ENCODE peak calls at places on chromosomes 13 and 19, in five cellular contexts. P is heart right ventricle, B is spleen, K is MM.1S, A is GM23248. N is an unnamed sample.
A peak's percentile ranks its signal among the peaks of the same experiment; 100 is the strongest.

GRCh38 chr19:50882188-50882587 is 8.9 kb downstream of the KLK2 start:
- DNase-seq in A (no peak), B (no peak), K (no peak), P (no peak), N (no peak)

GRCh38 chr13:33186851-33187250 is 98.7 kb downstream of the STARD13 start:
- DNase-seq in A (peak; percentile 28), K (no peak), B (no peak), P (no peak), N (peak; percentile 78)

GRCh38 chr13:79225487-79226232 is 180.4 kb downstream of the RBM26 start:
- DNase-seq in K (no peak), B (no peak), P (no peak), A (peak; percentile 22), N (no peak)

GRCh38 chr19:31103228-31103627 is 246.0 kb downstream of the TSHZ3 start:
- DNase-seq in P (no peak), B (no peak), K (no peak), A (no peak), N (no peak)

GRCh38 chr13:105848494-105848893 is 687.0 kb downstream of the EFNB2 start:
- DNase-seq in P (no peak), A (no peak), K (no peak), B (no peak), N (no peak)

GRCh38 chr13:23856008-23856750 is 33.0 kb downstream of the MIPEP start:
- DNase-seq in P (no peak), B (no peak), A (no peak), K (peak; percentile 46), N (no peak)

GRCh38 chr13:52850396-52851152 is 2.1 kb upstream of the PCDH8 start:
- DNase-seq in P (peak; percentile 74), A (peak; percentile 80), K (peak; percentile 74), B (peak; percentile 84), N (peak; percentile 92)

GRCh38 chr19:38667552-38668205 is 20.2 kb downstream of the ACTN4 start:
- DNase-seq in K (no peak), B (peak; percentile 13), A (peak; percentile 88), P (no peak), N (no peak)

GRCh38 chr19:46579286-46579944 is 21.7 kb upstream of the CALM3 start:
- DNase-seq in B (no peak), P (no peak), A (peak; percentile 44), K (no peak), N (peak; percentile 48)

GRCh38 chr13:90232291-90232690 is 1115.2 kb upstream of the MIR17HG start:
- DNase-seq in P (no peak), K (no peak), B (no peak), A (no peak), N (no peak)

GRCh38 chr19:46573679-46574522 is 27.2 kb upstream of the CALM3 start:
- DNase-seq in A (no peak), P (no peak), K (no peak), B (no peak), N (no peak)

GRCh38 chr13:111973186-111974064 is 93.5 kb upstream of the SOX1 start:
- DNase-seq in P (no peak), B (no peak), A (no peak), K (no peak), N (no peak)

GRCh38 chr13:32746474-32746873 is 160.2 kb downstream of the PDS5B start:
- DNase-seq in K (no peak), P (no peak), A (no peak), B (no peak), N (no peak)

GRCh38 chr13:60974296-60974695 is 441.4 kb downstream of the PCDH20 start:
- DNase-seq in K (no peak), A (no peak), B (no peak), P (no peak), N (no peak)

GRCh38 chr13:99822820-99823219 is 148.7 kb downstream of the ZIC5 start:
- DNase-seq in B (no peak), P (no peak), A (no peak), K (no peak), N (no peak)

GRCh38 chr19:47707135-47707925 is 5.9 kb upstream of the EHD2 start:
- DNase-seq in B (peak; percentile 87), P (peak; percentile 68), K (peak; percentile 74), A (peak; percentile 86), N (peak; percentile 80)

GRCh38 chr13:102495663-102496062 is 93.8 kb upstream of the FGF14 start:
- DNase-seq in A (no peak), K (no peak), B (no peak), P (no peak), N (no peak)

GRCh38 chr19:43432866-43433673 is 18.4 kb downstream of the TEX101 start:
- DNase-seq in P (peak; percentile 51), B (peak; percentile 75), A (peak; percentile 73), K (peak; percentile 54), N (peak; percentile 63)

GRCh38 chr19:40089462-40089861 is 1.3 kb downstream of the ZNF780A start:
- DNase-seq in K (no peak), P (no peak), B (no peak), A (peak; percentile 49), N (peak; percentile 75)

GRCh38 chr13:98678741-98679140 is 73.7 kb downstream of the SLC15A1 start:
- DNase-seq in P (no peak), B (no peak), A (no peak), K (no peak), N (no peak)

GRCh38 chr13:110067355-110068175 is 239.4 kb downstream of the COL4A1 start:
- DNase-seq in A (no peak), K (no peak), B (no peak), P (no peak), N (peak; percentile 70)

GRCh38 chr13:80547885-80548284 is 207.0 kb upstream of the SPRY2 start:
- DNase-seq in B (no peak), P (no peak), A (no peak), K (no peak), N (no peak)

GRCh38 chr19:15429825-15430467 is 11.2 kb upstream of the AKAP8L start:
- DNase-seq in B (peak; percentile 63), K (no peak), P (no peak), A (no peak), N (no peak)
- H3K27ac ChIP-seq in B (no peak overlapping the region), K (no peak overlapping the region), P (no peak overlapping the region), A (no peak overlapping the region), N (no peak overlapping the region)

DNA sequence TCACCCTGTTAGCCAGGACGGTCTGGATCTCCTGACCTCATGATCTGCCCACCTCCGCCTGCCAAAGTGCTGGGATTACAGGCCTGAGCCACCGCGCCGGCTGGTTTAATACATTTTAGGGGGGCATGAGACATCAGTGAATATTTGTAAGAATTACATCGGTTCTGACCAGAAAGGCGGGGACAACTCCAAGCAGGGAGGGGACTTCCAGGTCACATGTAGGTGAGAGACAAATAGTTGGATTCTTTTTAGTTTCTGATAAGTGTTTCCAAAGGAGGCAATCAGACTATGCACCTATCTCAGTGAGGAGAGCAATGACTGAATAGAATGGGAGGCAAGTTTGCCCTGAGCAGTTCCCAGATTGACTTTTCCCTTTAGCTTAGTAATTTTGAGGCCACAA is 3.7 kb upstream of the ZNF552 start:
- DNase-seq in A (no peak), B (no peak), P (no peak), K (no peak), N (no peak)
- H3K4me3 ChIP-seq in A (no peak overlapping the region), B (no peak overlapping the region), P (no peak overlapping the region), K (no peak overlapping the region), N (no peak overlapping the region)

GRCh38 chr19:54429545-54430227 is 14.4 kb downstream of the TTYH1 start:
- DNase-seq in B (no peak), A (no peak), K (no peak), P (no peak), N (no peak)

GRCh38 chr19:54430306-54431254 is 15.3 kb downstream of the TTYH1 start:
- DNase-seq in P (peak; percentile 72), K (no peak), B (peak; percentile 86), A (peak; percentile 55), N (peak; percentile 89)

GRCh38 chr19:54432144-54432738 is 16.8 kb upstream of the LENG8 start:
- DNase-seq in B (no peak), K (no peak), P (no peak), A (no peak), N (no peak)

GRCh38 chr19:54429176-54429495 is 13.9 kb downstream of the TTYH1 start:
- DNase-seq in A (no peak), K (no peak), P (no peak), B (no peak), N (no peak)

DNA sequence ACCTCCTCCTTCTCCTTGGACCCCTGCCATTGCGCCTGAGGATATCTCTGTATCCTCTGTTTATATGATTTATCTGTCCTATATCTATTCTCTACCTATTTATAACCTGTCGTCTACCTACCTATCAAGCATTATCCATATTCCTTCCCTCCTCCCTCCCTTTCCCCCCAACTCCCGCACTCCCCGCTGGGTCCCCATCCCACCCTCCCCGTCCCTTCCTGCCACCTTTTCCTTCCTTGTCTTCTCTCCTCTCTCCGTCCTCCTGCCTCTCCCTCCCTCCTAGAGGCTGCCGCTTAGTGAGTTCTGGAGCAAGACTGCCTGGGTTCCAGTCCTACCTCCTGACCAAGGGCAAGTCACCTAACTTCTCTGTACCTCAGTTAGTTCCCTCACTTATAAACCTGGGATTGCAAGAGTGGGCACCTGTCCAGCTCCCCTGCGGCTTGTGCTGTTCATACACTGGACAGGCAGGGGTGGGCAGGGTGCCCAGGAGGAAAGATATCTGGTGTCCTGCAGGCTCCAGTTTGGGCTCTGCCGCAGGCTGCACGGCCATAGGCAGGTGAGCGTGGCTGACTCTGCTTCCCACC is 16.1 kb downstream of the TTYH1 start:
- DNase-seq in P (no peak), B (no peak), A (no peak), K (no peak), N (peak; percentile 70)
- H3K4me1 ChIP-seq in P (peaks cover 43% of the 10 kb centered on the region), B (peaks cover 33% of the 10 kb centered on the region), A (no peaks in the 10 kb centered on the region), K (no peaks in the 10 kb centered on the region), N (peaks cover 9% of the 10 kb centered on the region)

GRCh38 chr19:1605236-1606137 is at the start of gene UQCR11:
- DNase-seq in A (peak; percentile 98), K (peak; percentile 99), B (peak; percentile 98), P (peak; percentile 94), N (peak; percentile 97)
- H3K27ac ChIP-seq in A (peak within 1 kb of the TSS; percentile 89), K (peak within 1 kb of the TSS; percentile 77), B (peak within 1 kb of the TSS; percentile 80), P (peak within 1 kb of the TSS; percentile 88), N (peak within 1 kb of the TSS; percentile 86)

GRCh38 chr13:30395192-30396158 is 26.8 kb upstream of the UBE2L5 start:
- DNase-seq in A (peak; percentile 94), P (peak; percentile 81), K (peak; percentile 78), B (peak; percentile 97), N (peak; percentile 98)
- H3K4me3 ChIP-seq in A (peak overlapping the region; percentile 85), P (peak overlapping the region; percentile 52), K (peak overlapping the region; percentile 78), B (peak overlapping the region; percentile 47), N (peak overlapping the region; percentile 3)

GRCh38 chr13:48181482-48182145 is 51.4 kb upstream of the ITM2B start:
- DNase-seq in A (no peak), B (no peak), P (no peak), K (no peak), N (no peak)

GRCh38 chr13:48186722-48187121 is 46.3 kb upstream of the ITM2B start:
- DNase-seq in P (no peak), B (no peak), A (no peak), K (no peak), N (no peak)

GRCh38 chr13:48184260-48184659 is 48.7 kb upstream of the ITM2B start:
- DNase-seq in K (no peak), B (no peak), A (no peak), P (no peak), N (no peak)

GRCh38 chr13:48188129-48188528 is 44.9 kb upstream of the ITM2B start:
- DNase-seq in K (no peak), P (no peak), A (no peak), B (no peak), N (no peak)

GRCh38 chr13:48185018-48185417 is 48.0 kb upstream of the ITM2B start:
- DNase-seq in A (peak; percentile 27), B (no peak), K (no peak), P (no peak), N (peak; percentile 35)
- H3K4me1 ChIP-seq in A (no peaks in the 10 kb centered on the region), B (peaks cover 77% of the 10 kb centered on the region), K (no peaks in the 10 kb centered on the region), P (no peaks in the 10 kb centered on the region), N (no peaks in the 10 kb centered on the region)